ENCODE peak calls at places on chromosomes 13 and 19, in eight cellular contexts. N is transverse colon, P is aorta, W is Panc1, S is brain microvascular endothelial cell, Z is esophagus muscularis mucosa, C is Caco-2, M is tibial artery. F is an unnamed sample. For H3K27me3, the result is how much of the 10 kb centered on the place peaks cover.

GRCh38 chr13:70253834-70254233 is 145.6 kb upstream of the KLHL1 start:
- DNase-seq in W (no peak), P (no peak), M (no peak), C (no peak), S (peak), Z (no peak), N (no peak), F (no peak)

GRCh38 chr19:44741841-44742352 is 6.6 kb upstream of the BCL3 start:
- DNase-seq in C (peak), Z (peak), P (peak), W (peak), M (peak), N (peak), S (peak), F (peak)

GRCh38 chr19:34734601-34735103 is 609 bp downstream of the ZNF181 start:
- DNase-seq in P (no peak), M (no peak), Z (no peak), C (peak), N (peak), S (no peak), W (no peak), F (no peak)

GRCh38 chr19:2087621-2088100 is 8.5 kb downstream of the MOB3A start:
- DNase-seq in Z (no peak), S (no peak), M (peak), P (no peak), W (no peak), C (no peak), N (peak), F (peak)

GRCh38 chr19:50659318-50660082 is 10.3 kb downstream of the C19orf81 start:
- DNase-seq in P (no peak), N (no peak), S (no peak), M (no peak), C (no peak), Z (no peak), W (no peak), F (no peak)

GRCh38 chr19:1411255-1412191 is 4.1 kb downstream of the DAZAP1 start:
- DNase-seq in S (peak), P (peak), Z (no peak), M (peak), N (peak), C (no peak), W (no peak), F (no peak)

GRCh38 chr13:46660859-46661258 is 107.9 kb downstream of the LRCH1 start:
- DNase-seq in Z (no peak), C (no peak), W (no peak), N (no peak), M (no peak), S (no peak), P (no peak), F (no peak)

GRCh38 chr13:27621366-27622101 is at the start of gene POLR1D:
- DNase-seq in S (peak), P (peak), C (peak), W (no peak), Z (no peak), N (peak), M (peak), F (peak)

GRCh38 chr19:21328402-21328801 is 808 bp downstream of the ZNF708 start:
- DNase-seq in M (no peak), Z (no peak), C (no peak), P (no peak), N (no peak), W (no peak), S (no peak), F (no peak)

GRCh38 chr13:67231481-67231940 is 1.4 kb upstream of the PCDH9 start:
- DNase-seq in C (no peak), W (no peak), Z (no peak), M (no peak), P (no peak), S (no peak), N (no peak), F (no peak)

GRCh38 chr19:10817291-10818038 is 18.5 kb downstream of the TMED1 start:
- DNase-seq in Z (no peak), N (peak), C (no peak), S (peak), W (no peak), P (peak), M (peak), F (no peak)

GRCh38 chr13:102693781-102694180 is 1.1 kb downstream of the METTL21C start:
- DNase-seq in M (no peak), P (no peak), Z (no peak), S (no peak), C (no peak), N (no peak), W (no peak), F (no peak)

GRCh38 chr19:28242317-28242927 is 970.5 kb downstream of the UQCRFS1 start:
- DNase-seq in S (peak), C (no peak), N (peak), Z (no peak), P (no peak), M (no peak), W (no peak), F (no peak)

GRCh38 chr13:73740681-73741080 is 393.5 kb downstream of the KLF12 start:
- DNase-seq in C (no peak), M (no peak), Z (no peak), S (peak), W (no peak), P (no peak), N (no peak), F (no peak)

DNA sequence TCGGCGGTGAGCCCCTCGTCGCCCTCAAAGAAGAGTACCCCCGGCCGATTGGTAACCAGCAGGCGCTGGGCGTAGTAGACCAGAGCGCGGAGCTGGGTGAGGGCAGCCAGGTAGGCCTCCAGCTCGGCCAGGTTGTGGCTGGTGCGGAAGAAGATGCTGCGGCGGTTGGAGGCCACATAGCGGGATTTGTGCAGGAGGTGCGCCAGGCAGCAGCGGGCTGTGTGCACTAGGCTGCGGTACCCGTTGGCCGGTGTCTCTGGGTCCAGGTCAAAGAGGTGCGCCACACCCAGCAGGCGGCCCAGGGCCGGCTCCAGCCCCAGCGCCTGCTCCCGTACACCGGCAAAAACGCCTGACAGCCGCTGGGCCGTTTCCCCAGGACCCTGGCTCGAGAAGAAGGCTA is 16.8 kb downstream of the LIPE start:
- DNase-seq in P (peak), Z (no peak), C (no peak), W (no peak), N (no peak), M (no peak), S (no peak), F (no peak)
- H3K27me3 ChIP-seq in P (under half), Z (under half), C (under half), W (under half), N (under half), M (under half), S (under half), F (under half)

DNA sequence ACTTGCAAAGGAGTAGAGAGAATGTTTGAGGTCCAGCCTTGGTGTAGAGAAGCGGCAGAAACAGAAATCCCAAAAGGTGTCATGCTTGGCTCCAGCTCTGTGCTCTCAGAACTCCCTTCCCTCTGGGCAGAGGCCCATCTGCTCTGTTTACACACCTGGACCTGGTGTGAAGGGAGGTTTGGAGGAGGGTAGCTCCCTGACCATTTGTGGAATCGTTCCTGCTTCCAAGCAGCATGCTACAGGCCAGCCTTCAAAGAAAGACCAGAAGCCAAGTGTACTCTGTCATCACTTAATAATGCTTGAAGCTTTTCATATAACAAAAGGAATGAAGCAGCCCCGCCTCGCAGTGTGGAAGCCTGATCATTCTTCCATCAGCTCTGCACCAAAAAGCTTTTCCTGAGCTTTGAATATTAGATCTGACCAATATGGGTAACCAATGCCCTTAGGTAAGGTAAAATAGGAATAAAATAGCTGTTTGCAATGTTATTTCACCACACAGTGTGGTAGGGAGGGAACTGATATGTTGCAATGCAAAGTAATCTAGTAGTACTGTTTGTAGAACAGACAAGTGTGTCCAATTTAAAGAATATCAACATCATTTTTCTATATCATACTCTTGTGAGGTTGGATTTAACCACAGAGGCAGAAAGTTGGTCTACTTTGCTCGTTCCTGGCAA is 63.3 kb downstream of the ZIC5 start:
- DNase-seq in M (no peak), C (no peak), Z (no peak), N (no peak), S (no peak), P (no peak), W (no peak), F (no peak)
- H3K27me3 ChIP-seq in M (under half), C (under half), Z (half or more), N (under half), S (under half), P (under half), W (under half), F (under half)

GRCh38 chr19:7729831-7730285 is 2.1 kb downstream of the CLEC4G start:
- DNase-seq in Z (no peak), S (no peak), C (no peak), N (no peak), P (no peak), M (no peak), W (no peak), F (no peak)
- H3K27me3 ChIP-seq in Z (half or more), S (under half), C (under half), N (half or more), P (under half), M (half or more), W (under half), F (under half)

GRCh38 chr13:113402471-113403254 is 38.7 kb upstream of the GRTP1 start:
- DNase-seq in M (no peak), C (peak), Z (no peak), S (no peak), N (no peak), P (no peak), W (no peak), F (peak)

GRCh38 chr13:113404723-113405471 is 41.0 kb upstream of the GRTP1 start:
- DNase-seq in W (no peak), P (no peak), M (no peak), N (no peak), Z (no peak), S (no peak), C (peak), F (peak)

GRCh38 chr13:113405481-113406300 is 41.8 kb upstream of the GRTP1 start:
- DNase-seq in M (no peak), S (no peak), W (no peak), Z (no peak), C (peak), N (no peak), P (no peak), F (peak)

GRCh38 chr13:113403255-113404104 is 39.5 kb upstream of the GRTP1 start:
- DNase-seq in Z (no peak), W (no peak), N (no peak), S (no peak), C (peak), P (no peak), M (no peak), F (peak)

DNA sequence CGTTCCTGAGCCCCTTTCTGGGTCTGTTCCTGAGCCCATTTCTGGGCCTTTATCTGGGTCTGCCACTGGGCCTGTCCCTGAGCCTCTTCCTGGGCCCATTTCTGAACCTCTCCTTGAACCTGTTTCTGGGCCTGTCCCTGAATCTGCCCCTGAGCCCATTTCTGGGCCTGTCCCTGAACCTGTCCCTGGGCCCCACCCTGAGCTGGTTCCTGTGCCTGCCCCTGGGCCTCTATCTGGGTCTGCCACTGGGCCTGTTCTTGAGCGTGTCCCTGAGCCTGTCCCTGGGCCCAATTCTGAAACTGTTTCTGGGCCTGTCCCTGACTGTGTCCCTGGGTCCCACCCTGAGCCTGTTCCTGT is 40.4 kb upstream of the GRTP1 start:
- DNase-seq in C (peak), P (no peak), Z (no peak), S (no peak), N (no peak), M (no peak), W (no peak), F (peak)
- H3K27me3 ChIP-seq in C (under half), P (under half), Z (half or more), S (under half), N (under half), M (under half), W (under half), F (under half)

GRCh38 chr13:45301263-45301662 is 39.7 kb downstream of the TPT1 start:
- DNase-seq in N (no peak), S (no peak), Z (no peak), M (no peak), P (no peak), C (no peak), W (no peak), F (no peak)

GRCh38 chr13:45303866-45304265 is 37.1 kb downstream of the TPT1 start:
- DNase-seq in S (no peak), W (no peak), N (no peak), M (no peak), C (no peak), P (no peak), Z (no peak), F (no peak)

GRCh38 chr13:45306966-45307365 is 34.0 kb downstream of the TPT1 start:
- DNase-seq in Z (no peak), W (no peak), M (no peak), P (no peak), S (no peak), N (no peak), C (no peak), F (no peak)

GRCh38 chr13:45300190-45300985 is 40.6 kb downstream of the TPT1 start:
- DNase-seq in N (no peak), S (no peak), M (no peak), Z (no peak), C (no peak), W (no peak), P (no peak), F (no peak)

DNA sequence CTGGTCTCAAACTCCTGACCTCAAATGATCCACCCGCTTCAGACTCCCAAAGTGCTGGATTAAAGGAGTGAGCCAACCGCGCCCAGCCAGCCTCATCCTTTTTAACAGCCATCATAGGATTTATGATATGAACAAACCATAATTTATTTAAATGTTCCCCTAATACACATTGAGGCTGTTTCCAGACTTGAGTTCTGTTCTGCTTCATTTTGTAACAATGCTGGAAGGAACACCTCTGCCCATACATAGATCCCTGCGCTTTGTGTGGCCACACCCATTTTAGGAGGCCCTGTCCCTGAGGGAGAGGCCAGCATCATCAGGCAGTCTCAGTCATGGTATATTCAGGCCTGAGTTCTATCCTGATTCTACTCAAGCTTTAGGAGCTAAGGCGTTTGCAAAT is 35.9 kb downstream of the TPT1 start:
- DNase-seq in S (no peak), M (no peak), Z (no peak), P (no peak), W (no peak), C (no peak), N (no peak), F (no peak)
- H3K27me3 ChIP-seq in S (under half), M (under half), Z (under half), P (under half), W (under half), C (under half), N (under half), F (under half)

DNA sequence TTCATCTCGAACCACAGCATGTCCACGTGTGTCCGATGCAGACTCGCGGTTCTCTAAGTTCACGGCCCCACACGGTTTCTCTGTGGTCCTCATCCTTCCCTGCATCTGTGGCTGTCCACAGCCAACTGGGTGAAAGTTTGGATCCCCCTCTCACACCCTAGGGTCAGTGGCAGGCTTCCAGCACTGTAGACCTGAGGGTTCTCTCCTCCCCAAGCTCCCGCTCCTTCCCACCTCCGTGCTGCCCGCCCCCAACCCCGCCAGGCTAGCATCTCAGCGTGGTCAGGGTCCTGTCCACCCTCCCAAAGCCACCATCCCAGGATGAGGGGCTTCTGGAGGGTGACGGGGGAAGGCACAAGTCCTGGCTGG is 3.0 kb downstream of the ANGPTL4 start:
- DNase-seq in W (no peak), M (no peak), C (no peak), Z (no peak), S (no peak), N (peak), P (no peak), F (no peak)
- H3K27me3 ChIP-seq in W (under half), M (under half), C (under half), Z (under half), S (under half), N (under half), P (under half), F (under half)

GRCh38 chr19:13044160-13044853 is 49.0 kb downstream of the NFIX start:
- DNase-seq in N (no peak), Z (no peak), P (no peak), W (no peak), C (no peak), M (no peak), S (no peak), F (no peak)

GRCh38 chr19:13043285-13043684 is 48.0 kb downstream of the NFIX start:
- DNase-seq in C (no peak), P (no peak), S (no peak), Z (no peak), M (no peak), W (no peak), N (no peak), F (no peak)

GRCh38 chr19:13042443-13043130 is 47.3 kb downstream of the NFIX start:
- DNase-seq in Z (no peak), C (no peak), M (no peak), N (no peak), P (no peak), S (no peak), W (no peak), F (no peak)

GRCh38 chr19:13047374-13047773 is 52.1 kb downstream of the NFIX start:
- DNase-seq in C (no peak), M (no peak), W (no peak), S (no peak), N (no peak), P (no peak), Z (no peak), F (no peak)

GRCh38 chr19:13045812-13046211 is 50.5 kb downstream of the NFIX start:
- DNase-seq in N (no peak), P (no peak), C (no peak), Z (no peak), S (no peak), M (no peak), W (no peak), F (no peak)
- H3K27me3 ChIP-seq in N (under half), P (under half), C (under half), Z (under half), S (under half), M (under half), W (under half), F (under half)

F was measured in Peyer's patch.